ENCODE peak calls at places on chromosomes 13 and 19, in ten cellular contexts. H is pancreas, W is dorsolateral prefrontal cortex, M is tibial nerve, U is astrocyte, K is adrenal gland, S is H1, G is fibroblast of villous mesenchyme, A is mucosa of descending colon, E is breast epithelium. T is an unnamed sample.

GRCh38 chr13:20043207-20043925 is 84.8 kb downstream of the ZMYM2 start:
- DNase-seq in H (peak), W (no peak), M (no peak), U (no peak), K (no peak), S (no peak), G (no peak), A (no peak), E (no peak), T (no peak)

GRCh38 chr19:287381-287871 is 3.8 kb downstream of the PLPP2 start:
- DNase-seq in H (no peak), W (no peak), M (no peak), U (no peak), K (no peak), S (no peak), G (no peak), A (no peak), E (no peak), T (no peak)

GRCh38 chr13:100542546-100543156 is 45.9 kb downstream of the GGACT start:
- DNase-seq in H (no peak), W (no peak), M (no peak), U (peak), K (no peak), S (peak), G (peak), A (no peak), E (no peak), T (no peak)

GRCh38 chr19:1608414-1609391 is 3.4 kb upstream of the UQCR11 start:
- DNase-seq in H (no peak), W (no peak), M (no peak), U (no peak), K (no peak), S (no peak), G (no peak), A (peak), E (no peak), T (no peak)

GRCh38 chr13:42355118-42355840 is 83.3 kb downstream of the AKAP11 start:
- DNase-seq in H (no peak), W (no peak), M (no peak), U (no peak), K (no peak), S (no peak), G (no peak), A (no peak), E (no peak), T (no peak)

GRCh38 chr13:44592448-44592847 is 16.3 kb upstream of the TSC22D1 start:
- DNase-seq in H (no peak), W (no peak), M (no peak), U (no peak), K (no peak), S (no peak), G (no peak), A (no peak), E (no peak), T (no peak)

GRCh38 chr19:39679056-39679790 is 23.5 kb downstream of the LGALS16 start:
- DNase-seq in H (no peak), W (no peak), M (no peak), U (no peak), K (no peak), S (no peak), G (no peak), A (no peak), E (no peak), T (no peak)

GRCh38 chr13:34207334-34207733 is 389.4 kb downstream of the RFC3 start:
- DNase-seq in H (no peak), W (no peak), M (no peak), U (peak), K (no peak), S (no peak), G (peak), A (no peak), E (no peak), T (no peak)

GRCh38 chr19:32196690-32197420 is 148.6 kb upstream of the ZNF507 start:
- DNase-seq in H (no peak), W (no peak), M (no peak), U (no peak), K (no peak), S (peak), G (no peak), A (no peak), E (no peak), T (no peak)

GRCh38 chr13:106230450-106230849 is 305.0 kb downstream of the EFNB2 start:
- DNase-seq in H (no peak), W (no peak), M (no peak), U (peak), K (no peak), S (no peak), G (peak), A (no peak), E (no peak), T (no peak)

GRCh38 chr19:10189631-10190425 is 4.9 kb downstream of the DNMT1 start:
- DNase-seq in H (no peak), W (no peak), M (no peak), U (no peak), K (no peak), S (no peak), G (peak), A (no peak), E (no peak), T (no peak)

GRCh38 chr13:50617134-50617721 is 226.3 kb downstream of the DLEU7 start:
- DNase-seq in H (no peak), W (no peak), M (no peak), U (peak), K (no peak), S (no peak), G (peak), A (no peak), E (no peak), T (no peak)

GRCh38 chr19:3046621-3047306 is 15.5 kb downstream of the TLE5 start:
- DNase-seq in H (no peak), W (no peak), M (no peak), U (no peak), K (no peak), S (peak), G (peak), A (no peak), E (no peak), T (no peak)

GRCh38 chr13:78147905-78148304 is 229.3 kb upstream of the EDNRB start:
- DNase-seq in H (no peak), W (no peak), M (no peak), U (peak), K (no peak), S (no peak), G (peak), A (no peak), E (no peak), T (peak)

GRCh38 chr19:14337510-14337909 is 43.7 kb upstream of the ADGRE5 start:
- DNase-seq in H (no peak), W (no peak), M (no peak), U (no peak), K (no peak), S (peak), G (no peak), A (peak), E (no peak), T (no peak)

GRCh38 chr19:49849433-49850220 is 1.3 kb upstream of the PTOV1 start:
- DNase-seq in H (no peak), W (no peak), M (no peak), U (no peak), K (peak), S (no peak), G (no peak), A (no peak), E (no peak), T (no peak)

GRCh38 chr19:13060233-13060963 is 42.3 kb downstream of the LYL1 start:
- DNase-seq in H (no peak), W (no peak), M (no peak), U (no peak), K (no peak), S (peak), G (no peak), A (no peak), E (no peak), T (no peak)

GRCh38 chr13:22161871-22162270 is 491.0 kb downstream of the FGF9 start:
- DNase-seq in H (no peak), W (no peak), M (no peak), U (no peak), K (no peak), S (no peak), G (no peak), A (no peak), E (no peak), T (no peak)

GRCh38 chr13:78660130-78660857 is 1.3 kb upstream of the OBI1 start:
- DNase-seq in H (no peak), W (peak), M (no peak), U (no peak), K (peak), S (no peak), G (peak), A (peak), E (no peak), T (no peak)

GRCh38 chr13:49664606-49665005 is 26.7 kb downstream of the EBPL start:
- DNase-seq in H (no peak), W (no peak), M (no peak), U (no peak), K (no peak), S (no peak), G (no peak), A (no peak), E (no peak), T (no peak)

GRCh38 chr19:2540646-2541454 is 64.9 kb downstream of the GADD45B start:
- DNase-seq in H (peak), W (no peak), M (peak), U (peak), K (no peak), S (peak), G (peak), A (peak), E (peak), T (peak)

GRCh38 chr19:10289836-10290438 is at the start of gene ICAM5:
- DNase-seq in H (no peak), W (no peak), M (no peak), U (no peak), K (no peak), S (no peak), G (peak), A (no peak), E (no peak), T (no peak)

GRCh38 chr19:12984683-12985048 is 10.6 kb upstream of the NFIX start:
- DNase-seq in H (no peak), W (no peak), M (no peak), U (no peak), K (no peak), S (no peak), G (no peak), A (no peak), E (no peak), T (no peak)

GRCh38 chr19:30711296-30711695 is 339.1 kb downstream of the ZNF536 start:
- DNase-seq in H (no peak), W (no peak), M (no peak), U (no peak), K (no peak), S (no peak), G (no peak), A (no peak), E (no peak), T (no peak)

GRCh38 chr19:28289294-28290063 is 923.5 kb downstream of the UQCRFS1 start:
- DNase-seq in H (no peak), W (no peak), M (no peak), U (peak), K (no peak), S (no peak), G (peak), A (peak), E (no peak), T (peak)

GRCh38 chr13:75258159-75258782 is 223.7 kb downstream of the TBC1D4 start:
- DNase-seq in H (no peak), W (no peak), M (no peak), U (peak), K (no peak), S (no peak), G (peak), A (no peak), E (no peak), T (peak)

GRCh38 chr19:38367041-38367440 is 7.3 kb upstream of the PSMD8 start:
- DNase-seq in H (no peak), W (no peak), M (no peak), U (no peak), K (no peak), S (no peak), G (no peak), A (no peak), E (no peak), T (no peak)

GRCh38 chr13:113123226-113124150 is 889 bp downstream of the F10 start:
- DNase-seq in H (no peak), W (no peak), M (no peak), U (no peak), K (no peak), S (no peak), G (no peak), A (no peak), E (peak), T (no peak)

GRCh38 chr19:4277051-4277700 is 1.9 kb upstream of the SHD start:
- DNase-seq in H (no peak), W (no peak), M (no peak), U (no peak), K (no peak), S (no peak), G (no peak), A (no peak), E (no peak), T (no peak)

GRCh38 chr13:72112216-72112615 is 245.2 kb upstream of the DACH1 start:
- DNase-seq in H (no peak), W (no peak), M (no peak), U (no peak), K (no peak), S (no peak), G (no peak), A (no peak), E (no peak), T (no peak)

GRCh38 chr19:41930926-41931592 is 2.8 kb upstream of the ERFL start:
- DNase-seq in H (no peak), W (no peak), M (no peak), U (no peak), K (no peak), S (peak), G (no peak), A (no peak), E (no peak), T (no peak)

GRCh38 chr19:18013210-18013609 is 5.2 kb downstream of the ARRDC2 start:
- DNase-seq in H (no peak), W (no peak), M (no peak), U (no peak), K (no peak), S (no peak), G (no peak), A (no peak), E (no peak), T (no peak)

GRCh38 chr19:38559428-38560401 is 58.0 kb downstream of the MAP4K1 start:
- DNase-seq in H (no peak), W (no peak), M (no peak), U (peak), K (no peak), S (no peak), G (peak), A (no peak), E (no peak), T (peak)

GRCh38 chr19:13118424-13119193 is 545 bp downstream of the NACC1 start:
- DNase-seq in H (peak), W (no peak), M (no peak), U (peak), K (peak), S (peak), G (peak), A (peak), E (peak), T (no peak)

GRCh38 chr13:98289339-98289935 is 112.4 kb upstream of the RNF113B start:
- DNase-seq in H (no peak), W (no peak), M (no peak), U (no peak), K (no peak), S (no peak), G (no peak), A (no peak), E (no peak), T (no peak)

GRCh38 chr13:45817833-45818232 is 33.7 kb downstream of the SIAH3 start:
- DNase-seq in H (no peak), W (no peak), M (no peak), U (no peak), K (no peak), S (no peak), G (peak), A (no peak), E (no peak), T (no peak)
- TF ChIP-seq CTCF in H (no peak), W (no peak), M (no peak), U (no peak), K (no peak), S (peak), G (peak), A (no peak), E (no peak), T (peak)

GRCh38 chr13:68026077-68026476 is 795.9 kb upstream of the PCDH9 start:
- DNase-seq in H (no peak), W (no peak), M (no peak), U (no peak), K (no peak), S (no peak), G (no peak), A (no peak), E (no peak), T (no peak)
- H3K4me3 ChIP-seq in H (no peak), W (no peak), M (no peak), U (no peak), K (no peak), S (no peak), G (no peak), A (no peak), E (no peak), T (no peak)

DNA sequence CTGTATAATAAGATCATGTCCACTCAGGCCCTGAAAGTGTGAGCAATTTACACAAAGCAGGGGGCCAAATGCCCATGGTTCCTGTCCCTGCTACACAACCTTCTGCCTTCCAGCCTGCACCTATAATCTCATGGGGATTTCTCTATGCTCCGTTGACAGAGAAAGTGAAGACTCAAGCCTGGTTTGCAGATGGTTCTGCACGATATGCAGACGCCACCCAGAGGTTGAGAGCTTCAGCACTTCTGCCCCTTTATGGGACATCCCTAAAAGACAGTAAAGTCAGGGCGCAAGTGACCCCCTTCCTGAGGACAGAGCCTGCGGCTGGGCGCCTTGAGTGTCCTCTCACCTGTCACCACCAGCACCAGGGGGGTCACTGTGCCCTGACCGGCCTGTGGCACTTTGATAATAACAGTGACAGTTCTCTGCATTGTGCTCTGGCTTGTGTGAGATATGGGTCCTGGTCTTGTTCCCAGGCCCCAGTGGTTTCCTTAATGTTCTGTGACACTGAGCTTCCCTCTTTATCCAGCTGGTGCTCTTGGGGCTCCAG is 15.1 kb downstream of the LILRA5 start:
- DNase-seq in H (no peak), W (no peak), M (no peak), U (no peak), K (no peak), S (no peak), G (no peak), A (peak), E (peak), T (no peak)
- TF ChIP-seq CTCF in H (no peak), W (no peak), M (no peak), U (no peak), K (no peak), S (peak), G (no peak), A (no peak), E (no peak), T (no peak)

GRCh38 chr13:73850104-73850898 is 283.9 kb downstream of the KLF12 start:
- DNase-seq in H (no peak), W (no peak), M (no peak), U (no peak), K (no peak), S (no peak), G (peak), A (no peak), E (no peak), T (no peak)

GRCh38 chr13:73849292-73849691 is 284.9 kb downstream of the KLF12 start:
- DNase-seq in H (no peak), W (no peak), M (no peak), U (peak), K (no peak), S (no peak), G (peak), A (peak), E (no peak), T (peak)

GRCh38 chr13:73851104-73851503 is 283.1 kb downstream of the KLF12 start:
- DNase-seq in H (no peak), W (no peak), M (no peak), U (no peak), K (no peak), S (no peak), G (no peak), A (no peak), E (no peak), T (no peak)
- H3K4me3 ChIP-seq in H (no peak), W (no peak), M (no peak), U (no peak), K (no peak), S (no peak), G (no peak), A (no peak), E (no peak), T (no peak)

GRCh38 chr13:110957181-110957884 is 42.5 kb upstream of the ANKRD10 start:
- DNase-seq in H (no peak), W (no peak), M (no peak), U (no peak), K (no peak), S (peak), G (no peak), A (no peak), E (no peak), T (no peak)
- TF ChIP-seq CTCF in H (no peak), W (no peak), M (no peak), U (no peak), K (no peak), S (peak), G (peak), A (no peak), E (no peak), T (no peak)